ENCODE peak calls at places on chromosomes 1 and 21, in eight cellular contexts. V is dorsolateral prefrontal cortex, B is astrocyte, Z is HFFc6, I is breast epithelium, S is RWPE1, W is spleen, L is foreskin fibroblast. X is an unnamed sample.

GRCh38 chr21:30044447-30045064 is 104.8 kb upstream of the GRIK1 start:
- DNase-seq in B (no peak), W (no peak), S (peak), Z (no peak), L (peak), V (no peak), I (no peak), X (no peak)

GRCh38 chr1:37765937-37766664 is 1.2 kb upstream of the EPHA10 start:
- DNase-seq in Z (no peak), I (no peak), L (no peak), S (no peak), B (no peak), V (peak), W (no peak), X (no peak)

GRCh38 chr1:229947968-229948367 is 119.1 kb upstream of the GALNT2 start:
- DNase-seq in L (no peak), I (no peak), V (no peak), S (peak), B (no peak), W (no peak), Z (no peak), X (no peak)

GRCh38 chr1:31122779-31123178 is 57.3 kb upstream of the PUM1 start:
- DNase-seq in W (no peak), V (no peak), B (no peak), L (no peak), S (no peak), Z (no peak), I (no peak), X (no peak)

GRCh38 chr1:9235123-9235513 is 544 bp downstream of the H6PD start:
- DNase-seq in B (peak), V (no peak), L (peak), S (peak), Z (peak), I (no peak), W (no peak), X (no peak)

GRCh38 chr1:100578201-100578600 is 40.3 kb downstream of the GPR88 start:
- DNase-seq in L (no peak), Z (no peak), S (no peak), I (no peak), W (no peak), V (no peak), B (peak), X (no peak)

GRCh38 chr1:243943671-243944428 is 93.8 kb upstream of the AKT3 start:
- DNase-seq in I (no peak), W (no peak), S (no peak), B (no peak), Z (no peak), L (no peak), V (no peak), X (no peak)

GRCh38 chr1:204493882-204494280 is 724 bp downstream of the PIK3C2B start:
- DNase-seq in W (peak), V (peak), I (no peak), Z (no peak), S (peak), B (peak), L (no peak), X (no peak)

GRCh38 chr1:230130172-230130944 is 63.3 kb downstream of the GALNT2 start:
- DNase-seq in B (no peak), L (no peak), Z (no peak), W (peak), I (no peak), S (no peak), V (no peak), X (no peak)

GRCh38 chr1:221699582-221700519 is 42.0 kb downstream of the DUSP10 start:
- DNase-seq in V (no peak), W (no peak), I (no peak), S (no peak), L (no peak), Z (peak), B (peak), X (no peak)

GRCh38 chr1:82775402-82776000 is 974.8 kb downstream of the ADGRL2 start:
- DNase-seq in V (peak), W (no peak), Z (no peak), L (peak), S (peak), I (no peak), B (no peak), X (no peak)

GRCh38 chr1:110921953-110922352 is 41.8 kb downstream of the LRIF1 start:
- DNase-seq in I (no peak), Z (no peak), B (no peak), V (no peak), L (no peak), W (no peak), S (no peak), X (no peak)

GRCh38 chr1:47915677-47916353 is 81.4 kb downstream of the TRABD2B start:
- DNase-seq in V (no peak), L (no peak), S (no peak), B (no peak), W (no peak), Z (no peak), I (no peak), X (no peak)

GRCh38 chr1:117339866-117340357 is 27.3 kb upstream of the MAN1A2 start:
- DNase-seq in Z (peak), L (peak), W (no peak), B (peak), V (peak), S (peak), I (peak), X (no peak)

GRCh38 chr1:224623743-224624333 is 7.7 kb downstream of the CNIH3 start:
- DNase-seq in Z (peak), V (no peak), L (peak), S (no peak), I (no peak), W (no peak), B (peak), X (no peak)

GRCh38 chr1:24351918-24352637 is 32.9 kb downstream of the GRHL3 start:
- DNase-seq in B (peak), L (peak), W (no peak), I (no peak), S (no peak), V (peak), Z (peak), X (no peak)

GRCh38 chr1:34113362-34113761 is 51.7 kb downstream of the CSMD2 start:
- DNase-seq in I (no peak), S (no peak), V (peak), L (no peak), Z (no peak), B (no peak), W (no peak), X (no peak)

GRCh38 chr1:24022611-24023359 is 42.7 kb upstream of the SRSF10 start:
- DNase-seq in I (no peak), B (peak), V (no peak), S (peak), L (peak), W (no peak), Z (peak), X (no peak)

GRCh38 chr1:59730302-59730701 is 84.4 kb upstream of the HOOK1 start:
- DNase-seq in L (peak), B (peak), Z (peak), I (no peak), W (no peak), S (peak), V (no peak), X (no peak)

GRCh38 chr1:202624781-202625108 is 85.5 kb downstream of the SYT2 start:
- DNase-seq in I (no peak), W (peak), B (peak), L (no peak), S (no peak), V (no peak), Z (no peak), X (peak)

GRCh38 chr1:60052634-60053033 is 20.9 kb downstream of the C1orf87 start:
- DNase-seq in B (no peak), S (no peak), V (no peak), W (no peak), I (no peak), L (no peak), Z (no peak), X (no peak)

GRCh38 chr21:37244506-37245083 is 22.5 kb downstream of the VPS26C start:
- DNase-seq in S (no peak), B (peak), W (no peak), V (no peak), I (no peak), L (no peak), Z (no peak), X (no peak)

GRCh38 chr1:212691561-212692071 is 8.0 kb downstream of the BATF3 start:
- DNase-seq in V (no peak), W (no peak), B (no peak), Z (no peak), S (no peak), I (no peak), L (no peak), X (no peak)

GRCh38 chr1:111570781-111571181 is 48.8 kb upstream of the RAP1A start:
- DNase-seq in V (no peak), S (no peak), B (no peak), L (no peak), Z (peak), W (no peak), I (no peak), X (no peak)

GRCh38 chr1:53468374-53468773 is 9.2 kb downstream of the DMRTB1 start:
- DNase-seq in V (no peak), W (no peak), I (no peak), L (no peak), B (no peak), Z (no peak), S (no peak), X (no peak)

GRCh38 chr21:21175798-21176334 is 177.7 kb downstream of the NCAM2 start:
- DNase-seq in I (no peak), S (no peak), L (no peak), Z (no peak), W (no peak), B (no peak), V (no peak), X (no peak)

GRCh38 chr1:230868736-230869385 is 540 bp upstream of the C1orf198 start:
- DNase-seq in I (peak), V (no peak), B (no peak), Z (peak), L (no peak), W (peak), S (no peak), X (no peak)

GRCh38 chr1:17632541-17633193 is 93.2 kb downstream of the ARHGEF10L start:
- DNase-seq in Z (peak), W (no peak), B (peak), L (peak), S (no peak), V (no peak), I (no peak), X (no peak)

GRCh38 chr1:39387452-39387851 is 104.0 kb upstream of the BMP8A start:
- DNase-seq in B (peak), L (peak), W (no peak), V (no peak), S (peak), Z (peak), I (no peak), X (no peak)
- TF ChIP-seq CTCF in B (peak), L (peak), W (no peak), V (no peak), S (no peak), Z (peak), I (no peak), X (peak)

GRCh38 chr1:240831922-240832321 is 220.0 kb upstream of the GREM2 start:
- DNase-seq in W (no peak), Z (no peak), V (no peak), L (no peak), S (no peak), I (no peak), B (no peak), X (no peak)
- TF ChIP-seq CTCF in W (no peak), Z (peak), V (peak), L (no peak), S (no peak), I (no peak), B (no peak), X (peak)

DNA sequence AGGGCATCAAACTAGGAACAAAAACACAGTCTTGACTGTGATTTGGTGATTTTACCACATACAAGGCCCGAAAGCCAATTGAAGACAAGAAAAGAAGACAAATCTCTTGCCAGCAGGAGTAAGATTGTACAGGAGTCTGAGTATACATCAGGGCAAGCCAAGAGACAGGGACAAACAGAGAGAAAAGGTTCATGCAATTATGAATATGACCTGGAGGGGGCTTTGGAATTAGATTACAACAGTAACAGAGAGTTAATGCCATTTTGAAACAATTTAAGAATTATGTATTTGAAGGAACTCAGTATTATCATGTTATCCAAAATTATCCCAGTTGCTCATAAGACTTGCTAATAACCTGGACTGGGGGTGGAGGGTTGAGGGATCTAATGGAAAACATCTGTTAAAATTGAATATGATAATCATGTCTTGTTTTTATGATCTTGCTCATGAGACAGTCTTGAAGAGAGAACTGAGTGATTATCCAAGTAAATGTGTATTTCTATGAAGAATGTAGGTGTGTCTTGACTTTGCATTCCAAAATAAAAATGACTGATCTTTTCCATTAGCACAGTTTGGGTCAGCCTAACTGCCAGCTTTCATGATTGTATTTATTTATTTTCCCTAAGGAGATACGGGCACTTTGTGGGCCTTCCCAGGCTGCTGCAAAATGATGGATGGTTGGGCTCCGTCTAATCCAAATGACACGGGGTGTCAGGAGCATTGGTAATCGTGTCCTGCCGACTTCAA is 117.7 kb downstream of the ERG start:
- DNase-seq in S (peak), B (peak), V (no peak), L (no peak), W (no peak), Z (peak), I (no peak), X (no peak)
- TF ChIP-seq CTCF in S (peak), B (peak), V (no peak), L (peak), W (no peak), Z (peak), I (no peak), X (peak)

DNA sequence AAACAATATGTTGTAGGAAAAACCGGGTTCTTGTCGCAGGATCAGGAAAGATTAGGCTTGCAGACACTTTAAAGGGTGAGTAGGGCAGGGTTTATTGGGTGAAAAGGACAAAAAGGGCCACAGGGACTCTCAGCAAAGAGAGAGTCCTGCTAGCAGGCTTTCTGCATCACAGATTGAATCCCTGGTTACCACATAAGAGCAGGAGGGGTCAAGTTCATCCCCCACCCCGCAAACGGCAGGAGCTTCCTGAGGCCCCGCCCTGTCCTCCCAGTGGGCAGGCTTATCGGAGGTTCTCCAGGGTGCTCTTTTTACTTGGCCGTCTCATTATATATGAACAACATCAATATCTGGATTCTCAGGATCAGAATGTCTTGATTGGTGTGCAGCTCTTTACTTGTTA is 47.7 kb downstream of the SYCP1 start:
- DNase-seq in B (no peak), W (no peak), V (no peak), Z (no peak), L (no peak), S (no peak), I (no peak), X (no peak)
- TF ChIP-seq CTCF in B (no peak), W (no peak), V (no peak), Z (no peak), L (no peak), S (no peak), I (no peak), X (no peak)

GRCh38 chr1:235933483-235934116 is 66.9 kb upstream of the LYST start:
- DNase-seq in B (no peak), S (no peak), I (no peak), V (no peak), L (no peak), Z (no peak), W (no peak), X (no peak)
- TF ChIP-seq CTCF in B (no peak), S (no peak), I (no peak), V (no peak), L (no peak), Z (peak), W (peak), X (peak)

GRCh38 chr21:27076035-27076434 is 109.1 kb upstream of the ADAMTS5 start:
- DNase-seq in V (no peak), B (no peak), Z (no peak), I (no peak), S (no peak), L (no peak), W (no peak), X (no peak)

GRCh38 chr21:27067226-27067625 is 100.3 kb upstream of the ADAMTS5 start:
- DNase-seq in L (no peak), W (no peak), I (no peak), Z (no peak), S (no peak), B (no peak), V (no peak), X (no peak)

GRCh38 chr21:27070881-27071670 is 104.2 kb upstream of the ADAMTS5 start:
- DNase-seq in W (no peak), V (no peak), S (no peak), Z (no peak), I (no peak), L (no peak), B (no peak), X (no peak)
- TF ChIP-seq CTCF in W (no peak), V (no peak), S (no peak), Z (no peak), I (no peak), L (no peak), B (no peak), X (no peak)

DNA sequence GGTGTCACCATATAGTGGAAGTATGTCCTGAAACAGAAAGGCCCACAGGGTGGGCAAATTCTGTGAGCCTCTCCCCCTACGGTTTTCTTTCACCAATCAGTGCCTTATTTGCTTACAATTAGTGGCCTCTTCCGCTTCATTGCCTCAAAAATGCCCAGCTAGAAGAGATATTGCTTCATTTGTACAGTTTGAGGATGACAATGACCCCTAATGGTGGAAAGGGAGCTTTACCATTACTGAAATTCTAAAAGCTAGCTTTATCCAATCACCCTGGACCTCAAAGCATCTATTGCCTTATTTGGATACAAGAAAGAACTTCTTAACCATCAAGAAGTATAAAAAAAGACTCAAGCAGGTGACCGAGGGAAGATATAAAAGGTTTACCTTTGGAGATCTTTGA is 49.6 kb downstream of the LRRC71 start:
- DNase-seq in I (no peak), S (no peak), Z (peak), L (no peak), V (no peak), B (no peak), W (no peak), X (no peak)
- TF ChIP-seq CTCF in I (no peak), S (no peak), Z (peak), L (peak), V (no peak), B (no peak), W (no peak), X (peak)